ENCODE peak calls at places on chromosome 16, in five cellular contexts. M is endodermal cell, H is psoas muscle, Q is astrocyte of the spinal cord, P is neural progenitor cell. E is an unnamed sample.

GRCh38 chr16:71338193-71338592 is 20.3 kb upstream of the CALB2 start:
- DNase-seq in P (no peak), M (no peak), Q (no peak), H (no peak), E (no peak)

GRCh38 chr16:9518054-9518453 is 426.6 kb downstream of the HAPSTR1 start:
- DNase-seq in H (no peak), M (no peak), P (no peak), Q (no peak), E (no peak)

GRCh38 chr16:24508614-24509013 is 30.8 kb upstream of the RBBP6 start:
- DNase-seq in P (no peak), Q (peak), M (no peak), H (no peak), E (no peak)

GRCh38 chr16:19089410-19089955 is 22.1 kb downstream of the COQ7 start:
- DNase-seq in P (no peak), M (no peak), Q (no peak), H (no peak), E (no peak)

GRCh38 chr16:25106567-25107465 is 4.7 kb upstream of the LCMT1 start:
- DNase-seq in P (peak), H (peak), M (peak), Q (peak), E (no peak)

GRCh38 chr16:4947722-4948503 is 10.2 kb upstream of the SEC14L5 start:
- DNase-seq in Q (no peak), M (peak), P (peak), H (no peak), E (no peak)

GRCh38 chr16:31149894-31150890 is at the start of gene PRSS36:
- DNase-seq in M (peak), Q (no peak), P (peak), H (no peak), E (no peak)

GRCh38 chr16:83955218-83956130 is 2.4 kb downstream of the OSGIN1 start:
- DNase-seq in Q (peak), P (no peak), M (no peak), H (no peak), E (no peak)

GRCh38 chr16:3112058-3112880 is at the start of gene ZNF205:
- DNase-seq in H (peak), M (peak), Q (peak), P (peak), E (no peak)

GRCh38 chr16:392450-393027 is 4.5 kb upstream of the NME4 start:
- DNase-seq in M (no peak), H (no peak), P (no peak), Q (no peak), E (no peak)

GRCh38 chr16:8575399-8575798 is 14.9 kb downstream of the TMEM114 start:
- DNase-seq in H (no peak), Q (no peak), M (no peak), P (no peak), E (no peak)

GRCh38 chr16:68798398-68798797 is 44.9 kb upstream of the TANGO6 start:
- DNase-seq in H (no peak), M (no peak), P (no peak), Q (no peak), E (no peak)

GRCh38 chr16:57371494-57372371 is 557 bp upstream of the CX3CL1 start:
- DNase-seq in Q (no peak), P (no peak), H (no peak), M (no peak), E (no peak)

GRCh38 chr16:62280556-62280955 is 244.3 kb upstream of the CDH8 start:
- DNase-seq in M (no peak), H (no peak), Q (no peak), P (no peak), E (no peak)

GRCh38 chr16:2365895-2366294 is 25.4 kb upstream of the ABCA3 start:
- DNase-seq in H (no peak), M (no peak), P (no peak), Q (peak), E (peak)

GRCh38 chr16:84959045-84959576 is 52.2 kb downstream of the ZDHHC7 start:
- DNase-seq in Q (no peak), H (no peak), P (no peak), M (peak), E (no peak)
- TF ChIP-seq CTCF in Q (peak), H (no peak), P (peak), M (peak), E (peak)

GRCh38 chr16:88017551-88018101 is 66.4 kb downstream of the BANP start:
- DNase-seq in Q (no peak), P (no peak), H (no peak), M (no peak), E (no peak)

GRCh38 chr16:88017006-88017405 is 65.8 kb downstream of the BANP start:
- DNase-seq in H (no peak), M (no peak), P (no peak), Q (no peak), E (no peak)

GRCh38 chr16:88020513-88020885 is 69.3 kb downstream of the BANP start:
- DNase-seq in P (no peak), M (no peak), Q (no peak), H (no peak), E (no peak)

GRCh38 chr16:88022076-88023042 is 71.1 kb downstream of the BANP start:
- DNase-seq in H (no peak), M (no peak), Q (no peak), P (peak), E (no peak)

DNA sequence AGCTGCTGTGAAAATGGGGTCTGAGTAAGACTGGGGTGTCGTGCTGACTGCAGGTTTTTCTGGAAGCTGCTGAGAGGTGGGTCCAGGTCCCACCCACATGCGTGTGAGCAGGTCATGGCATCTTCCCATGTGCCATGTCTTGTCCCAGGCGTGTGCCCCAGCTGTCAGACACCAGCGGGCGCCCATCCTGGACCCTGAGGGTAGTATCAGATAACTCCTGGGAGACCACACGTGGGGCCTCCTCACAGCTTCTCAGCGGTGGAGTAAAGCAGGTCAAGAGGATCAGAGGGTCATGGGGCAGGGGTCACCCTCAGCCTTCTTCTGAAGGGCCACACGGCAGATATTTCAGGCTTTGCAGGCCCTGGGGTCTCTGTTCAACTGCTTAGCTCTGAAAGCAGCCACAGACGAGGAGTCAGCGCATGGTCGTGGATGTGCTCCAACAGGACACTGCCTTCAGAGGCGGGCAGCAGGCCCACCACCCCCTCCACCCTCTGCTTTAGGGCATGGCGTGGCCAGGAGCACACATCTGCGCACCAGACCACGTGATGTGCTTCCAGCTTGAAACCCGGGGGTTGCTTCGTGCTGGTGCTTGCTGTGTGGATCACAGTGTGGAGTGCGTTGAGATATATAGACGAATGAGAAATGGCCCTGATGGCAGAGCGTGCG is 68.7 kb downstream of the BANP start:
- DNase-seq in P (no peak), H (no peak), Q (no peak), M (no peak), E (no peak)
- H3K4me3 ChIP-seq in P (no peak), H (peak), Q (no peak), M (no peak), E (no peak)

DNA sequence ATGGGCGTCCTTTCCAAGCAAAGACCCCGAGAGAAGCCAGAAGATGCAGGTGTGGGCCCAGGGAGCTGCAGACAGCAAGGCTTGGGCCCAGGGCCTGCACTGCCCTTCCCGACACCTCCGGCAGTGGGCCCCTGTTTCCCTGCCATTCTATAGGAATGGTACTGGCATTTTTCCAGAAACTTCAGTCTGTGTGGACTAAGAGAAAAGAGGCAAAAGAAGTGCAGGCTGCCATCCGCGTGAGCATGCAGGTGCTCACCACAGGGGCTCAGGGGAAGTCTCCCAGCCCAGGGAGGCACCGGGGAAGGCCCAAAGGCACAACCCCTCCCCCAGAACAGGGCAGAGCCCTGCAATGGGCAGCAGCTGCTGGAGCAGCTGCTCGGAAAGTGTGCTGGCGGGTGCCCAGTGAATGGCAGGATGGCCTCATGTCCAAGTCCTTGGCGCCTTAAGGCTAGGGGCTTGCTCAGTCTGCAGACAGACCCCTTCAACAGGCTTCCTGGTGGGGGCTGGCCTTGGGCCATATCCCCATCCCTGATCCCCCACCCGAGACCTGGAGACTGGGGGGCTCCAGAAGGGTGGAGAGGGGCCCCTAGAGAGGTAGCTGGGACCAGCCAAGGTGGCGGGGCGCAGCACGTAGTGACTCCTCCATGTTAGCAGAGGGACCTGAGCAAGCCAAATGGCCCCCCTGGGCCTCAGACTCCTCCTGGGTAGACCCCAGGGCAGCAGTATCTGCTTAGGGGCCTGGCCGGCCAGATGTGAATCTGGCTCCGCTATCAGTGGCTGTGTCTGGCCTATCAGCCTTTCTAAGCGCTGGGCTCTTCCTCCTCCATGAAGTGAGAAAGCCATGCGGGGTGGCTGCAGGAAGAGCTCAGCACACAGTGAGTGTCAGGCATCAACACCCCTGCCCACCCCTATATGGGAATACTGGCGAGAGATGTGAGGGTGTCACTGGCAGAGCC is 6.7 kb upstream of the TPPP3 start:
- DNase-seq in H (peak), P (no peak), M (no peak), Q (no peak), E (no peak)
- TF ChIP-seq CTCF in H (no peak), P (peak), M (peak), Q (no peak), E (no peak)

GRCh38 chr16:11683140-11683539 is 14.9 kb downstream of the SNN start:
- DNase-seq in M (no peak), H (no peak), P (no peak), Q (no peak), E (no peak)
- H3K4me3 ChIP-seq in M (no peak), H (no peak), P (no peak), Q (no peak), E (no peak)

GRCh38 chr16:54970016-54970415 is 39.4 kb downstream of the IRX5 start:
- DNase-seq in Q (no peak), P (no peak), M (no peak), H (no peak), E (no peak)
- TF ChIP-seq CTCF in Q (no peak), P (no peak), M (no peak), H (no peak), E (no peak)

GRCh38 chr16:53504665-53505064 is 1.7 kb upstream of the AKTIP start:
- DNase-seq in P (no peak), Q (peak), H (no peak), M (peak), E (no peak)
- H3K4me3 ChIP-seq in P (no peak), Q (no peak), H (peak), M (peak), E (no peak)

GRCh38 chr16:26791166-26791565 is 275.6 kb upstream of the C16orf82 start:
- DNase-seq in Q (no peak), M (no peak), H (no peak), P (no peak), E (no peak)

DNA sequence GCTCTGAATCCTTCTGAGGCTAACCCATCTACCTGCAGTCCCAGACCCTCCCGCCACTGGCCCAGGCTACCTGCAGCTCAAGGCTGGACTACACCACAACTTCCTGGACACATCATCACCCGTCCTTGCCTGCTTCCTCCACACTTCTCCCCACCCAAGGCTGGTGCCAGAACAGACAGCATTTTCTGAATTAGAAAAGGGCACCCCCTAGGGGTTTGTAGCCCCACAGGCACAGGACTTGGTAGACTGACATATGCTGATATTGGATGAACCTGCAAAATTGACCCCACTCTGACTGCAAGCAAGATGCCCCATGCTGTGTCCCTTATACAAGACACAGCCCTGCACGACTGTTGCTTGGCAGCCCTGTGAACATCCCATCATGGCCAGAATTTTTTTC is 271.5 kb upstream of the C16orf82 start:
- DNase-seq in Q (no peak), H (no peak), P (peak), M (peak), E (no peak)
- TF ChIP-seq CTCF in Q (no peak), H (no peak), P (peak), M (peak), E (no peak)

DNA sequence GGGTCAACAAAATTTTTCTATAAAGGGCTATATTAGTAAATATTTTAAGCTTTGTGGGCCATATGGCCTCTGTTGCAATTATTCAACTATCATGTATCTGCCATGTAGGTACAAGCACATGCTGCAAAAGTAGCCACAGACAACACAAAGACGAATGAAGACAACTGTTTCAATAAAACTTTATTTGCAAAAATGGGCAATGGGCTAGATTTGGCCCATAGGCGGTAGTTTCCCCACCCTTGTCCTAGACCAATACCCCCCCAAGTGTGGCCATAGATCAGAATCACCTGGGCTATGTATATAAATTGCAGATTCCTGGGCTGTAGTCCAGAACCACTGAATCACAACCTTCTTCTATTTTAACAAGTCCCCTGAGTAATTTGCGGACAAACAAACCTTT is 331.0 kb upstream of the PSMD7 start:
- DNase-seq in M (no peak), P (no peak), H (no peak), Q (no peak), E (no peak)
- H3K4me3 ChIP-seq in M (no peak), P (no peak), H (no peak), Q (no peak), E (no peak)

GRCh38 chr16:79918916-79919315 is 318.4 kb upstream of the MAF start:
- DNase-seq in H (no peak), Q (no peak), M (no peak), P (peak), E (no peak)

GRCh38 chr16:79923431-79923830 is 322.9 kb upstream of the MAF start:
- DNase-seq in Q (no peak), M (no peak), P (no peak), H (no peak), E (no peak)

GRCh38 chr16:79915264-79916160 is 315.0 kb upstream of the MAF start:
- DNase-seq in M (no peak), Q (no peak), P (no peak), H (no peak), E (no peak)

GRCh38 chr16:79926451-79927205 is 326.1 kb upstream of the MAF start:
- DNase-seq in M (no peak), H (no peak), Q (no peak), P (no peak), E (no peak)

DNA sequence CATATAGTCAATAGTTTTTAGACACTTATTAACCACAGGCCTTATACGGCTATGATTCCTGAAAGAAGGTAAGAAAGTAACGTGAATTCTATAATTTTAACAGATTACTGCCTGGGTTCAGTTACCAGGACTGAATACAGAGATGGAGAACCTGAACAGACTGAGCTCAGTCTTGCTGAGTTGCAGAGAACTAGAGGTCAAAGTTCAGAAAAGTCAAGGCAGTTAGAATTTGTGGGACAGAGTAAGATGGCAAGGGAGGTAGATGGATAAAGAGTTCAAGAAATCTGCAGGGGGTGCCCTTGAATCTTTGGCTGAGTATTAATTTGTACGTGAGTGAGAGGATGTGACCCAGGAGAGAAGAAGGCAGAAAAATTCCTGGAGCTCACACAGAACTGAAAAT is 320.1 kb upstream of the MAF start:
- DNase-seq in M (no peak), Q (no peak), P (no peak), H (no peak), E (no peak)
- TF ChIP-seq CTCF in M (no peak), Q (no peak), P (no peak), H (no peak), E (no peak)

E was measured in BJ.